ENCODE peak calls at places on chromosomes 16 and 17, in ten cellular contexts. K, Y, P, M, H, B, G, T, X and D are unnamed samples.
A peak's percentile ranks its signal among the peaks of the same experiment; 100 is the strongest.

GRCh38 chr17:4582101-4582501 is 2.2 kb upstream of the SMTNL2 start:
- DNase-seq in G (no peak), Y (no peak), T (no peak), K (no peak), M (no peak), P (no peak), X (no peak), B (no peak), H (no peak), D (no peak)

GRCh38 chr17:14672830-14673229 is 371.9 kb downstream of the HS3ST3B1 start:
- DNase-seq in M (no peak), K (no peak), T (peak; percentile 49), Y (peak; percentile 57), B (no peak), G (no peak), H (no peak), X (peak; percentile 17), P (peak; percentile 83), D (no peak)

GRCh38 chr17:34318474-34318873 is 761 bp upstream of the CCL8 start:
- DNase-seq in X (no peak), H (no peak), Y (no peak), T (peak; percentile 1), K (no peak), B (no peak), M (no peak), G (no peak), P (no peak), D (no peak)

GRCh38 chr16:28569011-28569410 is 15.3 kb downstream of the SGF29 start:
- DNase-seq in M (no peak), P (peak; percentile 57), T (no peak), G (no peak), X (no peak), H (no peak), B (no peak), K (no peak), Y (no peak), D (no peak)

GRCh38 chr16:10765772-10766171 is 22.1 kb downstream of the NUBP1 start:
- DNase-seq in X (no peak), Y (no peak), P (no peak), H (no peak), B (no peak), T (no peak), K (no peak), M (no peak), G (no peak), D (no peak)

GRCh38 chr16:76035689-76036088 is 241.5 kb upstream of the CNTNAP4 start:
- DNase-seq in P (no peak), X (no peak), G (no peak), K (no peak), H (no peak), M (no peak), Y (no peak), T (peak; percentile 18), B (no peak), D (no peak)

GRCh38 chr17:76370261-76370993 is 14.0 kb upstream of the SPHK1 start:
- DNase-seq in P (peak; percentile 99), X (no peak), M (no peak), T (peak; percentile 99), B (peak; percentile 77), H (no peak), K (no peak), Y (no peak), G (peak; percentile 72), D (no peak)

GRCh38 chr16:73713817-73714495 is 582.7 kb upstream of the PSMD7 start:
- DNase-seq in B (no peak), K (no peak), P (peak; percentile 32), X (peak; percentile 32), H (no peak), G (peak; percentile 62), M (peak; percentile 38), T (peak; percentile 43), Y (peak; percentile 53), D (no peak)

GRCh38 chr17:29617125-29617480 is 5.6 kb downstream of the CORO6 start:
- DNase-seq in B (no peak), X (peak; percentile 92), P (peak; percentile 51), T (peak; percentile 81), H (peak; percentile 89), M (no peak), K (peak; percentile 93), G (peak; percentile 77), Y (peak; percentile 68), D (peak; percentile 87)

GRCh38 chr17:12431188-12431587 is 234.5 kb upstream of the MYOCD start:
- DNase-seq in H (no peak), T (no peak), K (no peak), B (no peak), M (no peak), X (no peak), G (no peak), Y (no peak), P (no peak), D (no peak)

GRCh38 chr16:28549301-28549899 is 4.3 kb upstream of the SGF29 start:
- DNase-seq in X (peak; percentile 34), Y (peak; percentile 47), P (peak; percentile 68), B (no peak), H (peak; percentile 39), T (peak; percentile 58), K (peak; percentile 45), M (no peak), G (peak; percentile 17), D (no peak)

GRCh38 chr17:2418572-2418971 is 17.7 kb upstream of the MNT start:
- DNase-seq in P (no peak), T (no peak), X (no peak), H (no peak), G (peak; percentile 85), Y (no peak), M (no peak), K (peak; percentile 25), B (no peak), D (no peak)

GRCh38 chr16:65758620-65759019 is 607.9 kb upstream of the CDH5 start:
- DNase-seq in M (no peak), G (no peak), P (no peak), B (no peak), X (no peak), H (no peak), K (no peak), Y (no peak), T (no peak), D (no peak)

GRCh38 chr16:65751622-65752598 is 614.6 kb upstream of the CDH5 start:
- DNase-seq in M (no peak), T (no peak), B (no peak), G (peak; percentile 7), Y (no peak), P (no peak), X (no peak), K (no peak), H (no peak), D (no peak)

GRCh38 chr16:65756163-65756562 is 610.3 kb upstream of the CDH5 start:
- DNase-seq in G (no peak), H (no peak), B (no peak), M (no peak), T (peak; percentile 37), K (no peak), P (no peak), X (no peak), Y (no peak), D (no peak)

GRCh38 chr16:65757064-65757463 is 609.4 kb upstream of the CDH5 start:
- DNase-seq in H (no peak), B (no peak), M (no peak), T (no peak), X (no peak), P (no peak), Y (no peak), G (no peak), K (no peak), D (no peak)

DNA sequence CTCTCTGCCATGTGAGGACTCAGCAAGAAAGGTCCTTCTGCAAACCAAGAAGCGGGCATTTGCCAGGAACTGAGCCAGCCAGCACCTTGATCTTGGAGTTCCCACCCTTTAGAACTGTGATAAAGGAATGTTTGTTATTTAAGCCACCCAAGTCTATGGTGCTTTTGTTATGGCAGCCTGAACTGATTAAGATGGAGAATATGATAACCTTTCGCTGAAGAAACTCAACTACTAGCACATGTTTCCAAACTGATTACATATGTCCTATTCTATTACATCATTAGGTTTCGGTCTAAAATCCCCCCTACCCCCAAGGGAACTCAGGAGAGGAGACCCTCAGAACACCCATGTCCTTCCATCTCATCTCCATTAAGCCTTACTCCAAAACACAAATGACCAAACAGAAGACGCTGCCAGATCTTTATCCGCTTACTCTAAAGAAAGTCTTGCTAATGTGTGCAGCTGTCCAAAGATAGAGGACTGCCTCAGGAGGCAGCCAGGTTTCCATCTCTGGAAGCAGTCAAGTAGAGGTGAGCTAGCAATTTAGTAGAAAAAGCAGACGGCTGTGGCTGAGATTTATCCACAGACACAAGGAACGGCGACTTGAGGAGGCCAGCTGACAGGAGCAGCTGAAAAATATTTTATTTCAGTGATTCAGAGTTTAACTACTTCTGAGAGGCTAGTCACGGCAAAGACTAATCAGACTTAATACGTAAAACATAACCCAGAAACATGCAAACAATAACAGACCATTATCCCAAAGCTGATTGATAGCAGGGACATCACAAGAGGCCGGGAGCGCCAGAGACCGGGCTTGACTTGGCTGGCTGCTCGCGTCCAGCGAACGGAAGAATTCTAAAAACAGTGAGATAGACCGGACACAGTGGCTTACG is 611.4 kb upstream of the CDH5 start:
- DNase-seq in T (no peak), P (no peak), G (peak; percentile 15), Y (peak; percentile 20), H (no peak), X (peak; percentile 17), B (no peak), M (no peak), K (no peak), D (no peak)
- H3K9me3 ChIP-seq in T (no peaks in the 10 kb centered on the region), P (no peaks in the 10 kb centered on the region), G (no peaks in the 10 kb centered on the region), Y (no peaks in the 10 kb centered on the region), H (no peaks in the 10 kb centered on the region), X (no peaks in the 10 kb centered on the region), B (no peaks in the 10 kb centered on the region), M (no peaks in the 10 kb centered on the region), K (no peaks in the 10 kb centered on the region), D (no peaks in the 10 kb centered on the region)

GRCh38 chr17:27082023-27082774 is 211.7 kb upstream of the WSB1 start:
- DNase-seq in M (no peak), G (no peak), K (no peak), X (no peak), P (no peak), T (no peak), H (no peak), B (no peak), Y (no peak), D (no peak)
- H3K9me3 ChIP-seq in M (no peaks in the 10 kb centered on the region), G (no peaks in the 10 kb centered on the region), K (peaks cover 8% of the 10 kb centered on the region), X (no peaks in the 10 kb centered on the region), P (no peaks in the 10 kb centered on the region), T (no peaks in the 10 kb centered on the region), H (no peaks in the 10 kb centered on the region), B (no peaks in the 10 kb centered on the region), Y (no peaks in the 10 kb centered on the region), D (no peaks in the 10 kb centered on the region)

DNA sequence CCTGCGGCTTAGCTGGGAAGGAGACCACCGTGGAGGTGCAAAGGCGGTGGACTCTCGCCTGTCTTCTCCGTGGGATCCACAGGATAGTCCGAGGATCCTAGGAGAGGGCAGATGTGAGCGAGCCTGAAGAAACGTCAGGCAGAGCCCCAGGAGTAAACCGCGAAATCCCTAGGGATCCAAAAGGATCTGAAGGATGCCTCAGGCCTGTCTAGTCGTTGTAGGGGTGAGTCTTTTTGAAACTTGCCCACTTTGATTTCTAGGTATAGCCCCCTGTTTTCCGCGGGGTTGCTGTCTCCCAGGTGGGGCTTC is 576.5 kb downstream of the KCNJ18 start:
- DNase-seq in T (no peak), G (no peak), H (no peak), M (no peak), K (no peak), X (no peak), Y (no peak), B (no peak), P (no peak), D (no peak)
- H3K9me3 ChIP-seq in T (peaks cover 6% of the 10 kb centered on the region), G (no peaks in the 10 kb centered on the region), H (peaks cover 2% of the 10 kb centered on the region), M (no peaks in the 10 kb centered on the region), K (peaks cover 80% of the 10 kb centered on the region), X (no peaks in the 10 kb centered on the region), Y (peaks cover 9% of the 10 kb centered on the region), B (no peaks in the 10 kb centered on the region), P (no peaks in the 10 kb centered on the region), D (peaks cover 4% of the 10 kb centered on the region)

GRCh38 chr16:35692824-35693223 is 2233.4 kb downstream of the TP53TG3F start:
- DNase-seq in P (no peak), H (no peak), M (no peak), K (no peak), G (no peak), B (no peak), T (no peak), Y (no peak), X (no peak), D (no peak)
- H3K9me3 ChIP-seq in P (no peaks in the 10 kb centered on the region), H (peaks cover 15% of the 10 kb centered on the region), M (no peaks in the 10 kb centered on the region), K (peaks cover 88% of the 10 kb centered on the region), G (no peaks in the 10 kb centered on the region), B (peaks cover 7% of the 10 kb centered on the region), T (no peaks in the 10 kb centered on the region), Y (peaks cover 10% of the 10 kb centered on the region), X (peaks cover 9% of the 10 kb centered on the region), D (peaks cover 3% of the 10 kb centered on the region)